ENCODE peak calls at places on chromosomes 13 and 19, in eight cellular contexts. O is transverse colon, H is fibroblast of lung, C is heart right ventricle, Y is epithelial cell of esophagus, T is stomach, D is cardiac muscle cell, F is AG10803. V is an unnamed sample.

GRCh38 chr13:57633141-57633949 is 1.8 kb downstream of the PCDH17 start:
- DNase-seq in O (peak), H (peak), C (peak), Y (no peak), T (peak), D (peak), F (no peak), V (no peak)

GRCh38 chr19:18203408-18203862 is 407 bp downstream of the RAB3A start:
- DNase-seq in O (peak), H (no peak), C (peak), Y (no peak), T (no peak), D (peak), F (no peak), V (no peak)

GRCh38 chr19:33225458-33225925 is at the start of gene SLC7A10:
- DNase-seq in O (no peak), H (no peak), C (no peak), Y (no peak), T (no peak), D (peak), F (no peak), V (no peak)

GRCh38 chr13:108816381-108816780 is 187.0 kb downstream of the MYO16 start:
- DNase-seq in O (no peak), H (no peak), C (no peak), Y (no peak), T (no peak), D (peak), F (no peak), V (no peak)

GRCh38 chr19:36142046-36142445 is 2.2 kb downstream of the CAPNS1 start:
- DNase-seq in O (no peak), H (no peak), C (no peak), Y (no peak), T (no peak), D (no peak), F (no peak), V (no peak)

GRCh38 chr13:51803018-51803417 is 945 bp downstream of the DHRS12 start:
- DNase-seq in O (no peak), H (no peak), C (no peak), Y (no peak), T (no peak), D (no peak), F (no peak), V (no peak)

GRCh38 chr19:46932346-46932745 is 71.5 kb downstream of the ARHGAP35 start:
- DNase-seq in O (no peak), H (peak), C (no peak), Y (peak), T (no peak), D (peak), F (peak), V (no peak)

GRCh38 chr13:59750860-59751259 is 412.9 kb downstream of the DIAPH3 start:
- DNase-seq in O (no peak), H (peak), C (no peak), Y (peak), T (no peak), D (peak), F (peak), V (peak)

GRCh38 chr13:77838271-77838670 is 80.4 kb downstream of the EDNRB start:
- DNase-seq in O (no peak), H (no peak), C (no peak), Y (no peak), T (no peak), D (no peak), F (no peak), V (no peak)

GRCh38 chr19:55018216-55018615 is 19.8 kb downstream of the GP6 start:
- DNase-seq in O (no peak), H (no peak), C (no peak), Y (no peak), T (no peak), D (no peak), F (no peak), V (no peak)

GRCh38 chr19:29467824-29468401 is 57.9 kb upstream of the VSTM2B start:
- DNase-seq in O (no peak), H (no peak), C (no peak), Y (peak), T (no peak), D (peak), F (peak), V (peak)

GRCh38 chr13:29654807-29655547 is 59.5 kb upstream of the SLC7A1 start:
- DNase-seq in O (no peak), H (peak), C (no peak), Y (peak), T (no peak), D (peak), F (peak), V (peak)

GRCh38 chr13:102907016-102907756 is 61.4 kb downstream of the ERCC5 start:
- DNase-seq in O (no peak), H (no peak), C (no peak), Y (no peak), T (no peak), D (peak), F (peak), V (peak)

GRCh38 chr13:113548171-113548641 is 36.3 kb upstream of the TFDP1 start:
- DNase-seq in O (peak), H (peak), C (no peak), Y (no peak), T (no peak), D (peak), F (peak), V (peak)

GRCh38 chr13:19927117-19927734 is 31.3 kb upstream of the ZMYM2 start:
- DNase-seq in O (no peak), H (peak), C (no peak), Y (peak), T (no peak), D (peak), F (peak), V (peak)

GRCh38 chr13:101941095-101941777 is 460.6 kb downstream of the FGF14 start:
- DNase-seq in O (no peak), H (peak), C (no peak), Y (peak), T (no peak), D (no peak), F (peak), V (peak)

GRCh38 chr13:48233886-48234488 is 981 bp downstream of the ITM2B start:
- DNase-seq in O (no peak), H (peak), C (no peak), Y (peak), T (no peak), D (peak), F (peak), V (peak)

GRCh38 chr13:94325660-94326059 is 153.8 kb downstream of the DCT start:
- DNase-seq in O (no peak), H (peak), C (peak), Y (no peak), T (no peak), D (peak), F (no peak), V (peak)

GRCh38 chr13:94325148-94325528 is 154.3 kb downstream of the DCT start:
- DNase-seq in O (no peak), H (no peak), C (no peak), Y (no peak), T (no peak), D (no peak), F (no peak), V (peak)

GRCh38 chr13:94328336-94329041 is 151.0 kb downstream of the DCT start:
- DNase-seq in O (no peak), H (no peak), C (no peak), Y (no peak), T (no peak), D (no peak), F (no peak), V (no peak)

GRCh38 chr13:94329277-94329676 is 150.2 kb downstream of the DCT start:
- DNase-seq in O (no peak), H (peak), C (peak), Y (no peak), T (no peak), D (peak), F (no peak), V (peak)

GRCh38 chr13:94327318-94327717 is 152.2 kb downstream of the DCT start:
- DNase-seq in O (no peak), H (peak), C (no peak), Y (no peak), T (no peak), D (no peak), F (no peak), V (no peak)
- H3K4me3 ChIP-seq in O (no peak), H (no peak), C (no peak), Y (no peak), T (no peak), D (no peak), F (no peak), V (no peak)

DNA sequence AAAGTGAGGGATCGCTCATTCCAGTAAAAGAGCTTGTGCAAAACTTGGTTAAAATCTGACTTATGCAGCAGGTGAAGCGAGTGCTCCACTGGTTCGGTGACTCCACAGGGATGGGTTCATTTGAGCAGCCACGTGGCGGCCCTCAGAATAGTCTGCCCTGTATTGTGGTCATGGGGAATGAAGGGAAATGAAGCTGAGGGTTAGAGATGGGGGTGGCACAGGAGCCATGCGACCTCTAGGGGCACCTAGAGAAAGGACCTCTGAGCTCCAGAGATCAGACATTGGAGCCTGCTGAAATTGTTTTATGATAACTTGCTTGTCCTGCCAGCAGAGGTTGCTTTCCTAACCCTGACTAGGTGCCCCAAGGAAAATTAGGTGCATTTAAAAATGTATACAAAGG is 26.6 kb downstream of the CBY2 start:
- DNase-seq in O (no peak), H (no peak), C (no peak), Y (no peak), T (no peak), D (peak), F (no peak), V (no peak)
- TF ChIP-seq CTCF in O (no peak), H (no peak), C (no peak), Y (no peak), T (no peak), D (peak), F (peak), V (peak)

GRCh38 chr19:48332351-48332661 is 7.0 kb downstream of the EMP3 start:
- DNase-seq in O (no peak), H (no peak), C (no peak), Y (no peak), T (no peak), D (no peak), F (no peak), V (no peak)
- H3K4me3 ChIP-seq in O (no peak), H (no peak), C (peak), Y (peak), T (peak), D (peak), F (no peak), V (no peak)

GRCh38 chr19:423691-424466 is 14.9 kb upstream of the C2CD4C start:
- DNase-seq in O (no peak), H (no peak), C (no peak), Y (no peak), T (no peak), D (no peak), F (no peak), V (no peak)
- TF ChIP-seq CTCF in O (no peak), H (no peak), C (no peak), Y (no peak), T (no peak), D (no peak), F (no peak), V (no peak)

DNA sequence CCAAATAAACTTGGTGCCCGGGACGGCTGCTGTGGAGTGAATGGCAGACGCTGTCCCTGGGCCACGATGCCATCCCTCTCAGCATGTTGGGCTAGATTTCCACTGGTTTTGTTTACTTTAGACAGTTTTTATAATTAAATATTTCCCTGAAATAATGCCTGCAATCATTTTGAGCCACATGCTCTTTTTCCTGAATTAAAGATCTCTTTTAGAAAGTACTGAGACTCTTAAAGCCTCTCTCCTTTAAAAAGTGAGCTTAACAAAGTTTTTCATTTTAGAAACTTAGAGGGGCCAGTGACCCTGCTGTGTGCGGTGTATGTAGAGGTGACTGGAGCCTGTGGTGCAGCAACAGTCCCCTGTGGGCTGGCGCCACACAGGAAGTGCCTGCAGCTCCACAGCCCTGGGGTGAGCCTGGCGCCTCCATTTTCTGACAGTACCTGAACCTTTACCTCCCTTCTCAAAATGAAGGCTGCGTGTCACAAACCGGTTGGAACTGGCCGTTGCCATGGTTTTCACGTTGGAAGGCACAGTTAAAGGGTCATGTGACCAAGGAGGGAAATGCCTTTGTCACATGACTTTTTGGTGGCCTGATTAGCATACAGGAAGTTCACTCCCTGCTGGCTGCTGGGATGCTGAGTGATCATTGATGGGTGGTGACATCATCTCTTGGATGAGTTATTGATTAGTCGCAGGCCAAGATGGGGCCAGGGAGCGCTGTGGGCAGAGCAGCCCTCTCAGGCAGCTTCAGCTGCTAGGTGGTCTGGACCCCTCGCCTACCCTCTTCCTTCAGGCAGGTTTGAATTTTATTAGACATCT is 26.3 kb downstream of the TSSK6 start:
- DNase-seq in O (peak), H (peak), C (peak), Y (peak), T (peak), D (peak), F (peak), V (peak)
- H3K4me3 ChIP-seq in O (no peak), H (no peak), C (peak), Y (no peak), T (no peak), D (no peak), F (peak), V (no peak)

GRCh38 chr13:92573467-92574057 is 653.0 kb upstream of the GPC6 start:
- DNase-seq in O (no peak), H (peak), C (no peak), Y (peak), T (no peak), D (peak), F (peak), V (peak)
- TF ChIP-seq CTCF in O (no peak), H (no peak), C (peak), Y (peak), T (no peak), D (peak), F (no peak), V (peak)

GRCh38 chr19:14155371-14155770 is 19.0 kb upstream of the ASF1B start:
- DNase-seq in O (no peak), H (no peak), C (no peak), Y (no peak), T (no peak), D (no peak), F (no peak), V (no peak)
- H3K4me3 ChIP-seq in O (no peak), H (no peak), C (no peak), Y (no peak), T (no peak), D (no peak), F (no peak), V (no peak)

DNA sequence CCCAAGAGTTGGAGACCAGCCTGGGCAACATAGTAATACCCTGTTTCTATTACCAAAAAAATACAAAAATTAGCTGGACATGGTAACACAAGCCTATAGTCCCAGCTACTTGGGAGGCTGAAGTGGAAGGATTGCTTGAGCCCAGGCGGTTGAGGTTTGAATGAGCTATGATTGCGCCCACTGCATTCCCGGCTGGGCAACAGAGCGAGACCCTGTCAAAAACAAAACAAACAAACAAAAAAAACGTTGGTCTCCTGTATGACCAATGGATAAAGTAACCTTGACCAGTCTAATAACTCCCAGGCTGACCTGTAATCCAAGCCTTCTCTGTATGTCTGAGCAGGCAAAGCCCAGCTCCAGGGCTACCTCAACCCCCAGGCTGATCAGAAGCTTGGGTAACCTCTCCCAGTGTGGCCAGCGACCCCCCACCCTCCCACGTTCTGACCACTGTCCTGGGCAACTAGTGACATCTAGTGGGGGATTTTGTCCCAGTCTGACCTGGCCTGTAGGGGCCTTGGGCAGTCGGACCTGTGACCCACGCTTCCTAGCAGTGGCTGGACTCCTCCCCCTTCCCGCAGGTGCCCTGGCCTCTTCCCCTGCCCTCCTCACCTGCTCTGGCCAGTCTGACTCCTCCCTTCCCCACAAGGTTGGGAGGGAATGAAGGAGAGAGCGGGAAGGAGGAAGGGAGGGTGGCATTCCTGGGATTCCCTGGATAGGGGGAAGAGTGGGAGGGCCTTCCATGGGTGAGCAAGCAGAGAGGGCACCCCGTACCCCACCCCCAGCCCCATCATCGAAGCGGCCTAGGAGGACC is 1.0 kb upstream of the BCAM start:
- DNase-seq in O (peak), H (peak), C (peak), Y (peak), T (peak), D (peak), F (peak), V (peak)
- TF ChIP-seq CTCF in O (no peak), H (peak), C (peak), Y (peak), T (no peak), D (peak), F (peak), V (peak)

GRCh38 chr13:41458187-41458938 is 1.0 kb downstream of the RGCC start:
- DNase-seq in O (peak), H (peak), C (no peak), Y (peak), T (peak), D (peak), F (no peak), V (no peak)

GRCh38 chr13:41460930-41461329 is 3.6 kb downstream of the RGCC start:
- DNase-seq in O (no peak), H (no peak), C (no peak), Y (no peak), T (no peak), D (no peak), F (no peak), V (no peak)

GRCh38 chr13:41459754-41460111 is 2.4 kb downstream of the RGCC start:
- DNase-seq in O (no peak), H (no peak), C (no peak), Y (no peak), T (no peak), D (no peak), F (no peak), V (peak)

GRCh38 chr13:41457589-41458186 is 338 bp downstream of the RGCC start:
- DNase-seq in O (no peak), H (no peak), C (no peak), Y (no peak), T (no peak), D (no peak), F (no peak), V (no peak)

GRCh38 chr13:41458939-41459753 is 1.8 kb downstream of the RGCC start:
- DNase-seq in O (peak), H (peak), C (peak), Y (peak), T (peak), D (peak), F (peak), V (peak)
- H3K4me3 ChIP-seq in O (no peak), H (peak), C (peak), Y (peak), T (peak), D (no peak), F (peak), V (peak)

DNA sequence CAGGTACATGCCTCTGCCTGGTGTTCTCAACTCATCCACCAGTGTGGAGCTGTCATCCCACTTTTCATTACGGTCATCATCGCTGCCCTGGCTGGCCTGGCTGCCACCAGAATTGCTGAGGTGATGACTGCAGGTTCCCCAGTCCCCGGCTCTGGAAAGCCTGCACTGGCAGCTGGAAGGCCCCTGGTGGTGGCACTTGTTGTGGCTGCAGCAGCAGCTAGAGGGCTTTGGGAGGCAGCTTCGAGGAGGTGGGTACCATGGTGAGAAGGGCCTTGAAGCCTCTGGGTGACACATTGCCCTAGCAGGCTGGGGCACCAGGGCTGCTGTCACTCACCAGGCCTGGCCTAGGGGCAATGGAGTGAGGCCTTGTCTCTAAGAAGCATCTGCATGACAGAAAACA is 25.3 kb upstream of the ZNF14 start:
- DNase-seq in O (no peak), H (no peak), C (no peak), Y (no peak), T (no peak), D (no peak), F (no peak), V (no peak)
- TF ChIP-seq CTCF in O (no peak), H (no peak), C (no peak), Y (no peak), T (no peak), D (no peak), F (no peak), V (no peak)